ENCODE peak calls at places on chromosomes 11 and 22, in eight cellular contexts. K is HCT116, E is MM.1S, P is trophoblast cell, L is A549, A is fibroblast of lung, R is mesenchymal stem cell, N is astrocyte. Q is an unnamed sample.

GRCh38 chr22:36644333-36644757 is 59.2 kb downstream of the CACNG2 start:
- DNase-seq in K (peak; percentile 45), E (peak; percentile 56), P (peak; percentile 59), L (peak; percentile 20), A (peak; percentile 86), R (peak; percentile 92), N (peak; percentile 82), Q (peak; percentile 94)

GRCh38 chr22:44304354-44304753 is 8.4 kb downstream of the SHISAL1 start:
- DNase-seq in K (no peak), E (no peak), P (peak; percentile 20), L (no peak), A (peak; percentile 62), R (peak; percentile 58), N (peak; percentile 41), Q (peak; percentile 11)

GRCh38 chr11:3920148-3920852 is 64.8 kb downstream of the STIM1 start:
- DNase-seq in K (peak; percentile 44), E (peak; percentile 42), P (no peak), L (no peak), A (peak; percentile 78), R (peak; percentile 63), N (peak; percentile 74), Q (peak; percentile 71)

GRCh38 chr22:24285245-24285644 is 14.6 kb downstream of the SPECC1L start:
- DNase-seq in K (peak; percentile 22), E (no peak), P (no peak), L (no peak), A (peak; percentile 42), R (peak; percentile 38), N (peak; percentile 29), Q (no peak)

GRCh38 chr22:38204784-38205183 is 3.0 kb downstream of the MAFF start:
- DNase-seq in K (no peak), E (no peak), P (no peak), L (no peak), A (peak; percentile 53), R (no peak), N (peak; percentile 38), Q (no peak)

GRCh38 chr11:122791411-122791810 is 46.9 kb upstream of the CRTAM start:
- DNase-seq in K (no peak), E (no peak), P (no peak), L (no peak), A (no peak), R (peak; percentile 67), N (no peak), Q (no peak)

GRCh38 chr11:66109294-66109693 is 39.2 kb downstream of the PACS1 start:
- DNase-seq in K (no peak), E (no peak), P (no peak), L (no peak), A (no peak), R (no peak), N (no peak), Q (peak; percentile 63)

GRCh38 chr11:126115253-126115540 is 52.5 kb upstream of the CDON start:
- DNase-seq in K (no peak), E (no peak), P (no peak), L (no peak), A (no peak), R (peak; percentile 37), N (no peak), Q (peak; percentile 45)

GRCh38 chr11:72307439-72307838 is 63.5 kb upstream of the PHOX2A start:
- DNase-seq in K (no peak), E (no peak), P (no peak), L (no peak), A (no peak), R (no peak), N (no peak), Q (no peak)

GRCh38 chr11:5288108-5288911 is 13.4 kb downstream of the OR51B4 start:
- DNase-seq in K (no peak), E (no peak), P (no peak), L (no peak), A (peak; percentile 39), R (peak; percentile 26), N (no peak), Q (no peak)

GRCh38 chr11:123407124-123407995 is 22.7 kb upstream of the GRAMD1B start:
- DNase-seq in K (peak; percentile 74), E (peak; percentile 70), P (peak; percentile 84), L (peak; percentile 51), A (peak; percentile 55), R (peak; percentile 63), N (peak; percentile 47), Q (peak; percentile 95)

GRCh38 chr22:17942721-17943120 is 81.6 kb downstream of the MICAL3 start:
- DNase-seq in K (no peak), E (no peak), P (no peak), L (no peak), A (no peak), R (no peak), N (no peak), Q (no peak)

GRCh38 chr22:43213066-43213465 is 26.1 kb upstream of the TTLL12 start:
- DNase-seq in K (no peak), E (no peak), P (no peak), L (no peak), A (no peak), R (no peak), N (no peak), Q (no peak)

GRCh38 chr11:104254347-104254746 is 90.4 kb upstream of the PDGFD start:
- DNase-seq in K (peak; percentile 46), E (peak; percentile 24), P (no peak), L (no peak), A (peak; percentile 49), R (peak; percentile 41), N (peak; percentile 26), Q (peak; percentile 77)

GRCh38 chr11:119061256-119061655 is 4.3 kb upstream of the HYOU1 start:
- DNase-seq in K (no peak), E (no peak), P (no peak), L (no peak), A (no peak), R (no peak), N (no peak), Q (no peak)

GRCh38 chr11:119062779-119063178 is 4.8 kb upstream of the VPS11 start:
- DNase-seq in K (no peak), E (no peak), P (no peak), L (no peak), A (peak; percentile 52), R (no peak), N (peak; percentile 47), Q (peak; percentile 57)

GRCh38 chr11:119067371-119068222 is at the start of gene VPS11:
- DNase-seq in K (peak; percentile 86), E (peak; percentile 98), P (peak; percentile 98), L (peak; percentile 94), A (peak; percentile 93), R (peak; percentile 97), N (peak; percentile 86), Q (peak; percentile 99)

GRCh38 chr11:119065369-119065768 is 2.2 kb upstream of the VPS11 start:
- DNase-seq in K (no peak), E (peak; percentile 53), P (peak; percentile 46), L (peak; percentile 36), A (peak; percentile 20), R (peak; percentile 62), N (no peak), Q (peak; percentile 66)

GRCh38 chr11:119066481-119066880 is 1.1 kb upstream of the VPS11 start:
- DNase-seq in K (no peak), E (no peak), P (no peak), L (no peak), A (no peak), R (no peak), N (no peak), Q (no peak)
- H3K4me3 ChIP-seq in K (peak overlapping the region; percentile 88), E (peak overlapping the region; percentile 95), P (no peak overlapping the region), L (no peak overlapping the region), A (peak overlapping the region; percentile 78), R (no peak overlapping the region), N (peak overlapping the region; percentile 98), Q (peak overlapping the region; percentile 87)

GRCh38 chr22:40212126-40212525 is 34.4 kb downstream of the TNRC6B start:
- DNase-seq in K (no peak), E (no peak), P (no peak), L (no peak), A (no peak), R (no peak), N (no peak), Q (no peak)

GRCh38 chr22:40213478-40213877 is 35.8 kb downstream of the TNRC6B start:
- DNase-seq in K (no peak), E (no peak), P (no peak), L (no peak), A (no peak), R (no peak), N (no peak), Q (no peak)

GRCh38 chr22:40209945-40210485 is 32.3 kb downstream of the TNRC6B start:
- DNase-seq in K (no peak), E (no peak), P (no peak), L (no peak), A (no peak), R (no peak), N (no peak), Q (no peak)

GRCh38 chr22:40210814-40211213 is 33.1 kb downstream of the TNRC6B start:
- DNase-seq in K (no peak), E (no peak), P (no peak), L (no peak), A (no peak), R (no peak), N (no peak), Q (no peak)

GRCh38 chr22:40211481-40212052 is 33.8 kb downstream of the TNRC6B start:
- DNase-seq in K (no peak), E (no peak), P (no peak), L (no peak), A (no peak), R (no peak), N (no peak), Q (no peak)
- H3K4me2 ChIP-seq in K (no peak overlapping the region), E (no peak overlapping the region), P (no peak overlapping the region), L (no peak overlapping the region), A (no peak overlapping the region), R (no peak overlapping the region), N (no peak overlapping the region), Q (no peak overlapping the region)

DNA sequence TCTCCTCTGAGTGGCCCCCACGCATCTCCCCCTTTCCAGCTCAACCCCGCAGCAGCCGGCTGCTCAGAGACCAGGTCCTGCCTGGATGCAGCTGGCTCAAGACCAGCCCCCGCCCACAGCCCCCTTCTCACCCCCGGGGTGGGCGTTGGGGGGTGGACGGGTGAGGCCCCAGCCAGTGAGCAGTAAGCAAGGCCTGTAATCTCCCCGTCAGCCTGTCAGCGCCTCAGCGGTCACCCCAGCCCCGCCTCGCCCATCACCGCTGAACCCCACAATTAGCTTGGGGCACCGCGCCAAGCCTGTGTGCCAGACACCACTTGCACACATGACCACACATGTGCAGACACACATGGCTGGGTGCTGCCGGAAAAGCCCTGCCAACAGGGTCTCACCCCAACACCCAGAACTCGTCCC is 5.9 kb downstream of the PLXNB2 start:
- DNase-seq in K (no peak), E (no peak), P (no peak), L (no peak), A (no peak), R (no peak), N (no peak), Q (no peak)
- H3K4me3 ChIP-seq in K (no peak overlapping the region), E (no peak overlapping the region), P (no peak overlapping the region), L (no peak overlapping the region), A (peak overlapping the region; percentile 7), R (no peak overlapping the region), N (no peak overlapping the region), Q (no peak overlapping the region)

DNA sequence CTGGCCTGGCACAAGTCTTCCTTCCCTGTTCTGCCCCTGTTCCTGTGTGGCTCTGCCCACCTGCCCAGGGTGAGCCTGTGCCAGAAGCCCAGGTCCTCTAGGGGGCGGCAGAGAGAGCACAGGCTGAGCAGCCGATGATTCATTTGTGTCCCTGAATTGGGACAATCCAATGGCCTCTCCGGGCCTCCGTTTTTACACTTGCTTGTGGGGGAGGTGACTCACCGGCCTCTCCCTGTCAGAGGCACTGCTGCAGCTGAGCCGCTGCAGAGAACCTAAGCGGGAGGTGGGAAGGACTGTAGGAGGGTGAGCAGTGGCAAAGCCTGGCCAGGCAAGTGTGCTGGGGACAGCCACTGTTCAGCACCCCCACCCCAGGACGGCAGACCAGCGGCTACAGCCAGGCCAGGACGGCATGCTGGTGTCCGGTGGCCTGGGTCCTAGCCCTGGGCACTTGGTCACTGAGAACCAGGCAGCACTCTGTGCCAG is 65.2 kb upstream of the LMO1 start:
- DNase-seq in K (peak; percentile 89), E (peak; percentile 73), P (peak; percentile 86), L (peak; percentile 97), A (peak; percentile 81), R (peak; percentile 90), N (peak; percentile 66), Q (peak; percentile 97)
- H3K4me2 ChIP-seq in K (peak overlapping the region; percentile 76), E (peak overlapping the region; percentile 30), P (peak overlapping the region; percentile 30), L (peak overlapping the region; percentile 71), A (no peak overlapping the region), R (peak overlapping the region; percentile 53), N (peak overlapping the region; percentile 70), Q (peak overlapping the region; percentile 76)